ENCODE peak calls at places on chromosome 11, in four cellular contexts. J, X, W and T are unnamed samples.

GRCh38 chr11:133945087-133945974 is 11.4 kb downstream of the IGSF9B start:
- DNase-seq in J (peak; percentile 14), X (no peak), W (peak; percentile 79), T (peak; percentile 66)

GRCh38 chr11:117094776-117095175 is 3.5 kb downstream of the SIK3 start:
- DNase-seq in J (peak; percentile 56), X (peak; percentile 39), W (peak; percentile 81), T (peak; percentile 58)

GRCh38 chr11:27497284-27497866 is 9.2 kb downstream of the LIN7C start:
- DNase-seq in J (peak; percentile 27), X (peak; percentile 58), W (peak; percentile 33), T (peak; percentile 44)

GRCh38 chr11:74388678-74389327 is 9.4 kb downstream of the PGM2L1 start:
- DNase-seq in J (peak; percentile 55), X (peak; percentile 74), W (peak; percentile 41), T (peak; percentile 62)

GRCh38 chr11:133835258-133836075 is 9.8 kb downstream of the SPATA19 start:
- DNase-seq in J (peak; percentile 4), X (peak; percentile 45), W (peak; percentile 44), T (peak; percentile 4)

GRCh38 chr11:73334244-73335203 is 26.4 kb downstream of the ARHGEF17 start:
- DNase-seq in J (peak; percentile 91), X (peak; percentile 95), W (peak; percentile 89), T (peak; percentile 83)

GRCh38 chr11:117459121-117459978 is 131.7 kb downstream of the CEP164 start:
- DNase-seq in J (no peak), X (no peak), W (no peak), T (no peak)

GRCh38 chr11:86592659-86593451 is 79.6 kb downstream of the ME3 start:
- DNase-seq in J (peak; percentile 87), X (peak; percentile 87), W (peak; percentile 88), T (peak; percentile 78)

GRCh38 chr11:128587415-128587814 is at the start of gene ETS1:
- DNase-seq in J (no peak), X (no peak), W (no peak), T (no peak)

GRCh38 chr11:32068134-32068533 is 22.7 kb upstream of the RCN1 start:
- DNase-seq in J (no peak), X (peak; percentile 51), W (peak; percentile 73), T (peak; percentile 63)

GRCh38 chr11:111935331-111936044 is 1.7 kb upstream of the DIXDC1 start:
- DNase-seq in J (peak; percentile 15), X (peak; percentile 84), W (no peak), T (peak; percentile 52)

GRCh38 chr11:16361108-16361869 is 4.9 kb upstream of the SOX6 start:
- DNase-seq in J (no peak), X (no peak), W (no peak), T (no peak)

GRCh38 chr11:88357323-88358039 is 19.9 kb upstream of the CTSC start:
- DNase-seq in J (peak; percentile 27), X (peak; percentile 79), W (peak; percentile 61), T (peak; percentile 58)

GRCh38 chr11:109192864-109193263 is 229.1 kb upstream of the C11orf87 start:
- DNase-seq in J (no peak), X (no peak), W (no peak), T (no peak)

GRCh38 chr11:64339754-64340408 is at the start of gene CCDC88B:
- DNase-seq in J (no peak), X (no peak), W (no peak), T (no peak)

GRCh38 chr11:69718147-69718546 is 14.3 kb upstream of the FGF19 start:
- DNase-seq in J (peak; percentile 23), X (peak; percentile 56), W (no peak), T (no peak)

GRCh38 chr11:134701564-134702165 is 289.6 kb upstream of the B3GAT1 start:
- DNase-seq in J (no peak), X (no peak), W (no peak), T (no peak)

GRCh38 chr11:843818-844692 is 1.4 kb downstream of the TSPAN4 start:
- DNase-seq in J (peak; percentile 90), X (peak; percentile 97), W (peak; percentile 93), T (peak; percentile 99)

GRCh38 chr11:83026229-83026628 is 45.5 kb downstream of the RAB30 start:
- DNase-seq in J (no peak), X (no peak), W (no peak), T (no peak)

GRCh38 chr11:83241291-83241946 is 44.7 kb downstream of the CCDC90B start:
- DNase-seq in J (peak; percentile 77), X (peak; percentile 83), W (peak; percentile 77), T (peak; percentile 67)

GRCh38 chr11:109971184-109971523 is 122.0 kb upstream of the ZC3H12C start:
- DNase-seq in J (peak; percentile 84), X (peak; percentile 95), W (peak; percentile 76), T (peak; percentile 75)

GRCh38 chr11:85718991-85719807 is 33.2 kb upstream of the CCDC89 start:
- DNase-seq in J (peak; percentile 100), X (peak; percentile 88), W (peak; percentile 100), T (peak; percentile 95)

GRCh38 chr11:38547464-38547863 is 1949.4 kb upstream of the RAG2 start:
- DNase-seq in J (no peak), X (no peak), W (peak; percentile 62), T (no peak)

GRCh38 chr11:28529046-28529445 is 420.9 kb downstream of the METTL15 start:
- DNase-seq in J (peak; percentile 86), X (peak; percentile 92), W (peak; percentile 83), T (no peak)

GRCh38 chr11:118618991-118619375 is 11.6 kb downstream of the PHLDB1 start:
- DNase-seq in J (peak; percentile 78), X (peak; percentile 59), W (peak; percentile 94), T (peak; percentile 93)

GRCh38 chr11:114291847-114292680 is 4.1 kb upstream of the NNMT start:
- DNase-seq in J (peak; percentile 85), X (peak; percentile 94), W (peak; percentile 95), T (peak; percentile 92)

GRCh38 chr11:112355726-112356125 is 95.1 kb upstream of the PLET1 start:
- DNase-seq in J (peak; percentile 35), X (peak; percentile 47), W (peak; percentile 12), T (peak; percentile 27)

GRCh38 chr11:113874096-113874919 is 1.1 kb downstream of the USP28 start:
- DNase-seq in J (peak; percentile 1), X (peak; percentile 27), W (peak; percentile 8), T (peak; percentile 19)

GRCh38 chr11:34890089-34890488 is 26.1 kb downstream of the APIP start:
- DNase-seq in J (no peak), X (no peak), W (no peak), T (peak; percentile 9)

GRCh38 chr11:12142909-12143308 is 32.5 kb downstream of the MICAL2 start:
- DNase-seq in J (no peak), X (no peak), W (no peak), T (no peak)

GRCh38 chr11:47186937-47187681 is 875 bp upstream of the PACSIN3 start:
- DNase-seq in J (peak; percentile 54), X (peak; percentile 47), W (peak; percentile 48), T (peak; percentile 60)

GRCh38 chr11:70885721-70886305 is 366.6 kb downstream of the SHANK2 start:
- DNase-seq in J (peak; percentile 11), X (peak; percentile 31), W (no peak), T (no peak)

GRCh38 chr11:128195057-128195751 is 392.2 kb downstream of the ETS1 start:
- DNase-seq in J (no peak), X (peak; percentile 59), W (no peak), T (no peak)

DNA sequence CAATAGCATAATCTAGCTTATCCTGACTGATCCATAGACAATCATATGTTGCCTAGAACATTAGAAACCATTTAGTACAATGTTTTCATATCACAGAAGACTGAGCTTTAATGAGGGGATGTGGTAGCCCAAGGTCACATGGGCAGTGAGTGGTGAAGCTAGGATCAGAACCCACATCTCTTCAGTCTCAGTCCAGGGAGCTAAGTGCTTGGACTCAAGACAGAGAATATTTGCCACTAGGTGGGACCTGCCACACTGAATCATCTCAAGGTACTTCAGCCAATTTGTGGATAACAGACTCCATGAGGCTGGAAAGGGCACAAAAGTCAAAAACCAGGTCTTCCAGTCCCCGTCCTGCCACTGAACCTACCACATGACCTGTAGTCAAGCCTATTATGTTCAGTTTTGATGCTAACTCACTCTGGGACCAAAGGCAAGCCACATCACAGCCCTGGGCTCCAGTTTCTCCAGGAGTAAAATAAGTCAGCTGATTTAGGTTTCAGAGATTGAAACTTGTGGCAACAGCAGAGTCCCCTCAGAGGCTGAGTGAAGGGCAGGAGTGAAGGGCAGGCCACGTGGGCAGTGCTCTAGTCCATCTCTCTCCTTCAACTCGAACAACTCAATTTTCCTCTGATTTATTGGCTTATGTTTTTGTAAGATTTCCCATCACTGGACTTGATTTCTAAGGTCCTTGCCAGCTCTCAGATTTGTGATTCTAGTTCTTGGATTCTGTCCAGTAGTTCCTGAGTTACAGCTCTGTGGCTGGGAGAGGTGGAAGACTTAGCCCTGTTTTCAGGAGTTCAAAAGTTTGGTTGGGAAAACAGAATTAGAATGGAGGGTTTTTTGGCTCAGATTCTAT is 84.6 kb upstream of the PHOX2A start:
- DNase-seq in J (peak; percentile 42), X (peak; percentile 57), W (peak; percentile 65), T (peak; percentile 86)
- H3K4me3 ChIP-seq in J (no peak overlapping the region), X (no peak overlapping the region), W (no peak overlapping the region), T (no peak overlapping the region)

GRCh38 chr11:105861225-105861624 is 160.8 kb downstream of the MSANTD4 start:
- DNase-seq in J (peak; percentile 6), X (peak; percentile 56), W (no peak), T (no peak)
- TF ChIP-seq CTCF in J (peak; percentile 41), X (peak; percentile 62), W (peak; percentile 46), T (no peak)

GRCh38 chr11:44738791-44739190 is 12.0 kb downstream of the TSPAN18 start:
- DNase-seq in J (no peak), X (no peak), W (no peak), T (no peak)
- H3K4me3 ChIP-seq in J (no peak overlapping the region), X (no peak overlapping the region), W (no peak overlapping the region), T (no peak overlapping the region)

GRCh38 chr11:62069961-62070919 is 53.6 kb upstream of the INCENP start:
- DNase-seq in J (no peak), X (peak; percentile 17), W (no peak), T (no peak)

GRCh38 chr11:62069374-62069773 is 54.4 kb upstream of the INCENP start:
- DNase-seq in J (no peak), X (no peak), W (no peak), T (no peak)

GRCh38 chr11:62073061-62073460 is 50.8 kb upstream of the INCENP start:
- DNase-seq in J (no peak), X (no peak), W (no peak), T (no peak)

GRCh38 chr11:62068730-62069129 is 55.1 kb upstream of the INCENP start:
- DNase-seq in J (no peak), X (no peak), W (no peak), T (no peak)

DNA sequence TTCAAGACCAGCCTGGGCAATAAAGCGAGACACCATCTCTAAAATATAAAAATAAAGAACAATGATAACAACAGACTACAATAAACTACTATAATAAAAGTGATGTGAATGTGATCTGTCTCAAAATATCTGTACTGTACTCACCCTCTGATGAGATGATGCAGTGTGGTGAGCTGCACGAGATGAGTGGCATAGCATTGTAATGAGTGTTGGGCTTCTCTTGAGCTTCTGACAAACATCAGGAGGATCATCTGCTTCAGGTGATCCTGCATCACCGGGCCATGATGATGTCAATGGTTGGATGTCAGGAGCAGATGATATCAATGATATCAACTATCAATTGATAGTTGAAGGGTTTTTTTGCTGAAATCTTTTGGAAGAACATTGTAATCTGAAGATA is 52.4 kb upstream of the INCENP start:
- DNase-seq in J (peak; percentile 22), X (peak; percentile 31), W (no peak), T (no peak)
- TF ChIP-seq CTCF in J (no peak), X (no peak), W (no peak), T (no peak)

GRCh38 chr11:15074206-15075161 is 1.1 kb downstream of the CALCB start:
- DNase-seq in J (peak; percentile 51), X (peak; percentile 77), W (peak; percentile 51), T (peak; percentile 60)
- H3K4me3 ChIP-seq in J (no peak overlapping the region), X (no peak overlapping the region), W (peak overlapping the region; percentile 44), T (peak overlapping the region; percentile 44)